ENCODE peak calls at places on chromosomes 11 and 22, in four cellular contexts. Y is K562, W is H1, M is HepG2. B is an unnamed sample.

GRCh38 chr11:108562746-108563581 is 30.6 kb downstream of the EXPH5 start:
- DNase-seq in Y (no peak), W (peak), M (no peak), B (no peak)

GRCh38 chr11:75342966-75343870 is 8.2 kb downstream of the ARRB1 start:
- DNase-seq in Y (peak), W (no peak), M (peak), B (no peak)

GRCh38 chr11:35192347-35192746 is 53.4 kb downstream of the CD44 start:
- DNase-seq in Y (no peak), W (no peak), M (peak), B (no peak)

GRCh38 chr11:46446343-46446751 is 54.8 kb upstream of the CHRM4 start:
- DNase-seq in Y (no peak), W (no peak), M (no peak), B (no peak)

GRCh38 chr11:67309661-67310061 is 6.3 kb downstream of the SSH3 start:
- DNase-seq in Y (no peak), W (no peak), M (no peak), B (no peak)

GRCh38 chr11:68213135-68213515 is at the start of gene KMT5B:
- DNase-seq in Y (peak), W (peak), M (no peak), B (no peak)

GRCh38 chr11:129652828-129653227 is 162.8 kb upstream of the TMEM45B start:
- DNase-seq in Y (no peak), W (no peak), M (no peak), B (no peak)

GRCh38 chr11:119192111-119192510 is 6.8 kb downstream of the NHERF4 start:
- DNase-seq in Y (no peak), W (no peak), M (no peak), B (no peak)

GRCh38 chr11:24153337-24153736 is 343.5 kb upstream of the LUZP2 start:
- DNase-seq in Y (no peak), W (no peak), M (no peak), B (no peak)

GRCh38 chr11:132632641-132633124 is 899.6 kb downstream of the OPCML start:
- DNase-seq in Y (no peak), W (no peak), M (no peak), B (no peak)

GRCh38 chr11:128334311-128335044 is 252.9 kb downstream of the ETS1 start:
- DNase-seq in Y (no peak), W (no peak), M (peak), B (no peak)

GRCh38 chr11:33197915-33198727 is 36.8 kb upstream of the CSTF3 start:
- DNase-seq in Y (no peak), W (no peak), M (no peak), B (no peak)

DNA sequence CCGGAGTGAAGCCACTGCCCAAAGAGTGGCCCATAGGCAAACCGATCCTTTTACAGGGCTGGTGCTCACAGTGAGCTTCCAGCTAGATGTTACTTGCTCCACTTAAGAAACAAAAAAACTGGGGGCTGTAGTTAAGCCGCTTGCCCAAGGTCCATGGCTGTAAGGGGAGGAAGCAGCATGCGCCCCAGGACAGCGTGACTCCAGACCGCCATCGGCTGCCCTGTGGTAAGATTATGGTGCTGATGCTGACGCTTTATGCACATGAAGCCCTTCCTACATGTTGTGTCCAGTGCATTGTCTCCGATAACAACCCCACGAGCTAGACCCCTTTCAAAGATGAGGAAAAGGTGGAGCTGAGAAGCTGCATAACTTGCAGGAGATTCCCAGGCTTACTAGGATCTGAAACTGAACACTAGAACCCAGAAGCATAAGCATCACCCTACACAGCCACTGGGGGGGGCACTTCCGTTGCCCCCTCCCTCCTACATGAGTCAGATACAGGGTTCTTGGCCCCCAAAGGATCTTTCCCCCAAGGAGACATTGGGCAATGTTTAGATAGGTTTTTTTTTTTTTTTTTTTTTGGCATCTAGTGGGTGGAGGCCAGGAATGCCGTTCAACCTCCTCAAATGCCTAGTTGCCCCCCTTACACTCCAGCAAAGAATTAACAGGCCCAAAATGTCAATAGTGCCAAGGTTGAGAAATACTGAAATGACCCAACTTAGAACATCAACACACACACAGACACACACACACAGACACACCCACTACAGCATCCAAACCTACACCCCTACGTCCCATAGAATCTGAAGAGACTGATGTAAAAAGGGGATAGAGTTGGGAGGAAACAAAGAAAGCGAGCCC is 53.9 kb downstream of the MN1 start:
- DNase-seq in Y (peak), W (no peak), M (no peak), B (no peak)
- TF ChIP-seq HDAC2 in Y (no peak), W (no peak), M (no peak), B (no peak)

DNA sequence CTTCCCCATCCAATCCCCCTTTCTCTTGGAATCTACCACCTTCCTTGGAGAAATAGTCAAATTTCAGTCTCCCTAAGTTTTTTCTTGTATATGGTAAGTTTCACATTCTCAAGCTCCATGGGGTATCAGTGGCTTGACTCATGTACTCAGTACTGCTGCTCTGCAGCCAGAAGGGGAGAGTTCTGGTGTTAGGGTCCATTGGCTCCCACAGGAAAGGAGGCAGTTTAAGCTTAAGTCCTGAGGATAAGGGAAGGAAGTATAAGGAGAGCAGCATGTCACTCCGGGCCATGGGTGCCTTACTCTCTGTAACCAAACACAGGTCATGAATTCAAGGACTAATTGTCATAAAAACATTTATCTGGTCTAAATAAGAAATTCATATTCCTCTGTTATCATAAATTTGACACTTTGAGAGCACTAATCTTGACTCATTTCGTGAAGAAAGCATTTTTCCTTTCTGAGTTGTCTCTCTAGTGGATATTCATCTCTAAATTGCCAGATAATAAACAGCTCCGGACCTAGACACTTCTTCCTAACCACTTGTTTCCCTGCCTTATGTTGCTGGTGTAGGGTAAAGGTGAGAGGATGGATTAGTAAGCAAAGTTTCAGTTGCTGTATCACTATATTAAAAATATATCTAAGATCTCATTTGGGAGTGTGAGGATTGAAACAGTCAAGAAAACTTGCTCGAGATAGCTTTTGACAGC is 20.1 kb upstream of the SORL1 start:
- DNase-seq in Y (no peak), W (no peak), M (no peak), B (no peak)
- H2AFZ ChIP-seq in Y (no peak), W (no peak), M (no peak), B (no peak)

GRCh38 chr22:39980635-39981034 is 14.1 kb upstream of the FAM83F start:
- DNase-seq in Y (no peak), W (no peak), M (no peak), B (no peak)
- TF ChIP-seq HDAC2 in Y (no peak), W (no peak), M (no peak), B (no peak)

GRCh38 chr11:95354304-95354703 is 123.3 kb upstream of the SESN3 start:
- DNase-seq in Y (no peak), W (no peak), M (no peak), B (no peak)

GRCh38 chr11:95349345-95349942 is 118.4 kb upstream of the SESN3 start:
- DNase-seq in Y (no peak), W (no peak), M (no peak), B (no peak)

GRCh38 chr11:95358516-95359322 is 127.7 kb upstream of the SESN3 start:
- DNase-seq in Y (no peak), W (no peak), M (no peak), B (no peak)

DNA sequence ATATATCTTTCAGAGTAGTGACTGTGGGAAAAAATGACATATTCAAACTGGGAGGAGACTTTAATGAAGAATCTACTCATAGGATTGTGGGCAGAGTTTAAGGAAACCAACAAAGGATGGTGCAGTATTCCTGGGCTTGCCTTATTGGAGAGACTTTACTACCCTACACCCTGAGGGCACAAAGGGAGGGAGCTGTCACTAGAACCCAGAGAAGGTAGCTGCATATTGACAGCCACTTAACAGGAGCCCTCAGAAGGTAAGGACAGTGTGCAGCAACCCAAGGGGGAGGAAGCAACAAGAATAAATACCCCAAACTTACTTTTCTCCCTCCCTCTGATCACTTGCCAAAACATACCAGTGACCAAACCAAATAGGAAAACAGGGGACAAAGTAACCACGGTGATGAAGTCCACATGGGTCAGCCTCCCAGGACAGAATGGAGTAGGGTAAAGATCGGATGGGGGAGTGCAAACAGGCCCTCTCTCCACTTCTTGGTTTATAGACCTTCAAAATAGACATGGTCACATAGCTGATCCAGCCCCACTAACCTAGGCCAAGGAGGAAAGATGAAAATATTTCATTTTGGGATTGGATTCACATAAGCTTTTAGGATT is 121.8 kb upstream of the SESN3 start:
- DNase-seq in Y (no peak), W (no peak), M (no peak), B (no peak)
- H2AFZ ChIP-seq in Y (no peak), W (no peak), M (no peak), B (no peak)

DNA sequence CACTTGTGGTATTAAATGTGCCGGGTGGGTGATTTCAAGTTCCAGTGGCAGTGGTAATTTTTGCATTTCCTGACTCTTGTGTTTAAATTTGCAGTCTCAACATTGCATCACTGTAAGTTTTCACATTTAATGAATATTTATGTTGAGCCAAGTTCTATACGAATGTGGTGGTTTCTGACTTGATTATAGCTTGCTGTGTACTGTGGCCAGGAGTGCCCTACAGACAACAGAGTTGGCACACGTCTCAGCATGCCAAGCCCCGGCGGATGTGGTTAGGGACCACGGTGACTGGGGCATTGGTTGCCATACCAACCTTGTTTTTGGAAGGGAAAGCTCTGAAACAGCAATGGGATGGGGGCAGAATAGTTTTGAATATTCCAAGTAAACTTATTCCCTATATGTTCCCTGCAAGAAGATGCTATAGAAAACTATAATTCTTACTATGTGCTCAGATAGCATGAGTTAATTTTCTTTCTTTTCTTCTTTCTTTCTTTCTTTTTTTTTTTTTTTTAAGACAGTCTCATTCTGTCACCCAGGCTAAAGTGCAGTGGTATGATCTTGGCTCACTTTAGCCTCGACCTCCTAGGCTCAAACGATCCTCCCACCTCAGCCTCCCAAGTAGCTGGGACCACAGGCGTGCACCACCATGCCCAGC is 16.0 kb downstream of the ZNRF3 start:
- DNase-seq in Y (no peak), W (no peak), M (no peak), B (no peak)
- TF ChIP-seq HDAC2 in Y (no peak), W (no peak), M (no peak), B (no peak)

GRCh38 chr22:37278261-37278660 is 4.0 kb upstream of the CYTH4 start:
- DNase-seq in Y (no peak), W (no peak), M (no peak), B (no peak)

GRCh38 chr22:37281195-37281594 is 1.1 kb upstream of the CYTH4 start:
- DNase-seq in Y (no peak), W (no peak), M (no peak), B (no peak)

GRCh38 chr22:37280718-37281117 is 1.6 kb upstream of the CYTH4 start:
- DNase-seq in Y (no peak), W (no peak), M (no peak), B (no peak)

GRCh38 chr22:37281646-37282384 is 493 bp upstream of the CYTH4 start:
- DNase-seq in Y (no peak), W (no peak), M (no peak), B (no peak)

GRCh38 chr22:37279469-37279868 is 2.8 kb upstream of the CYTH4 start:
- DNase-seq in Y (no peak), W (no peak), M (no peak), B (no peak)
- H2AFZ ChIP-seq in Y (no peak), W (no peak), M (no peak), B (no peak)

DNA sequence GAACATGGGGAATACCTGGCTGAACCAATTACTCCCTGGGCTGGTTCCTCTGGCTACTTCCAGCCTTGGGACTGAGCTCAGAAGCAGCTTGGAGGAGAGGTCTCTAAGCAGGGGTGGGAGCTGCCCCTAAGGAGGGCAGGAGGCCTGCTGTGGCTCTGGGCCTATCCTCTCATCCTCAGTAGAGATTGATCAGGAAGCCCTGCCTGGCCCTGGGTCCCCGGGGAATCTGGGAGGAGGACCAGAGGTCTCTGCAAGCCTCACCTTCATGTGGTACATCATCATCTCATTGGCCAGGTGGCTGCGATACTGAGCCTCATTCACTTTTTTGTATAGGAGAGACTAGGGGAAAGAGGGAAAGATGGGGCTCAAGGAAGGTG is 91.1 kb downstream of the PDE2A start:
- DNase-seq in Y (no peak), W (no peak), M (no peak), B (no peak)
- TF ChIP-seq HDAC2 in Y (no peak), W (no peak), M (no peak), B (no peak)

DNA sequence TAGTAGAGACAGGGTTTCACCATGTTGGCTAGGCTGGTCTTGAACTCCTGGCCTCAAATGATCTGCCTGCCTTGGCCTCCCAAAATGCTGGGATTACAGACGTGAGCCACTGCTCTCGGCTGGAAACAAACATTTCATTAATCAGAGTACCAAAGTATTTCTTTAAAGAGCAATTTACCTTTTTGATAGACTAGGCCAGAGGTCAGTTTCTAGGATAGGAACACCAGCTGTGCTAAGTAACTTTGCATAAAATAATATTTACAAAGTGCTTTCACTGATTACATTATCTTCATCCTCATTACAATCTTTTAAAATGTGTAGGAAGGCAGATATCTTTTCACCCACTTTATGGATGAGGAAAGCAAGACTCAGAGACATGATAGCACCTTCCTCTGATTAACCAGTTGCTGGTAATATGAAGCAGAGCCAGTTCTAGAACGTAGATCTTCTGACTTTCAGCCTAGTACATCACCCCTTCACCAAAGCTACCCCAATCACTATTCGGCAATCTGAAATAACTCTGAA is 355.2 kb downstream of the SOX6 start:
- DNase-seq in Y (peak), W (no peak), M (no peak), B (no peak)
- H2AFZ ChIP-seq in Y (no peak), W (no peak), M (no peak), B (no peak)

DNA sequence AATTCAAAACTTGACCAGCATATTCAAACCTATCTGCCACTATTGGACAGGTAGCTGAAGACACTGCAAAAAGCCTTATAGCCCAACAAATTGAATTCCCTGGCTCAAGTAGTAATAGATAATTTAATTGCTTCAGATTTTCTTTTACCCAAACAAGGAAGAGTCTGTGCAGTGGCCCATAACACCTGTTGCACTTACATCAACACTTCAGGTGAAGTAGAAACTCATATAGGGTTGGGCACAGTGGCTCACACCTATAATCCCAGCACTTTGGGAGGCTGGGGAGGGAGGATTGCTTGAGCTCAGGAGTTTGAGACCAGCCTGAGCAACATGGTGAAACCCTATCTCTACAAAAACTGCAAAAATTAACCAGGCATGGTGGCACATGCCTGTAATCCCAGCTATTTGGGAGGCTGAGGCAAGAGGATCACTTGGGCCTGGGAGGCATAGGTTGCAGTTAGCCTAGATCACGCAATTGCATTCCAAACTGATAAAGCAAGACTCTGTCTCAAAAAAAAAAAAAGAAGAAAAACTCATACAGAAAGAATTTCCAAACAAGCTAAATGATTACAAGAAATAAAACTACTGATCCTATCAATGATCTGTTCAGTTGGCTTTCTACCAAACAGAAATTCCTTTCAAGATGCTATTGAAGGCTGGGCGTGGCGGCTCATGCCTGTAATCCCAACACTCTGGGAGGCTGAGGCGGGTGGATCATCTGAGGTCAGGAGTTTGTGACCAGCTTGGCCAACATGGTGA is 9.5 kb downstream of the FOLR3 start:
- DNase-seq in Y (no peak), W (no peak), M (no peak), B (no peak)
- TF ChIP-seq HDAC2 in Y (no peak), W (no peak), M (no peak), B (no peak)